ENCODE peak calls at places on chromosomes 12 and 14, in nine cellular contexts. One of them, this sample, is unnamed.

GRCh38 chr12:110338754-110339153 is 57.7 kb downstream of the ATP2A2 start:
- DNase-seq in stimulated activated CD8-positive, alpha-beta memory T cell treated with anti-CD3 and anti-CD28 coated beads, Interleukin-12 subunit alpha, Interleukin-12 subunit beta, amount 100 ng/mL, for 4 hours: no peak
- DNase-seq in stimulated activated CD4-positive, alpha-beta T cell treated with anti-CD3 and anti-CD28 coated beads, TNF-alpha, amount 100 ng/mL, for 1 hour: no peak
- DNase-seq in stimulated activated naive CD4-positive, alpha-beta T cell: no peak
- DNase-seq in AG04450: no peak
- DNase-seq in OCI-M1: peak; percentile 58
- DNase-seq in naive thymus-derived CD4-positive, alpha-beta T cell: no peak
- DNase-seq in A549: peak; percentile 49
- DNase-seq in activated gamma-delta T cell treated with anti-CD3 and anti-CD28 coated beads, Interleukin-2, amount 50 U/mL, for 16 hours: no peak
- DNase-seq in this sample: no peak

GRCh38 chr12:92208613-92209121 is 63.0 kb upstream of the BTG1 start:
- DNase-seq in naive thymus-derived CD4-positive, alpha-beta T cell: peak; percentile 56
- DNase-seq in activated gamma-delta T cell treated with anti-CD3 and anti-CD28 coated beads, Interleukin-2, amount 50 U/mL, for 16 hours: peak; percentile 28
- DNase-seq in A549: peak; percentile 26
- DNase-seq in OCI-M1: peak; percentile 29
- DNase-seq in stimulated activated CD8-positive, alpha-beta memory T cell treated with anti-CD3 and anti-CD28 coated beads, Interleukin-12 subunit alpha, Interleukin-12 subunit beta, amount 100 ng/mL, for 4 hours: no peak
- DNase-seq in AG04450: no peak
- DNase-seq in stimulated activated CD4-positive, alpha-beta T cell treated with anti-CD3 and anti-CD28 coated beads, TNF-alpha, amount 100 ng/mL, for 1 hour: no peak
- DNase-seq in stimulated activated naive CD4-positive, alpha-beta T cell: peak; percentile 50
- DNase-seq in this sample: peak; percentile 56

GRCh38 chr14:61438860-61439765 is 117.7 kb downstream of the PRKCH start:
- DNase-seq in OCI-M1: peak; percentile 33
- DNase-seq in naive thymus-derived CD4-positive, alpha-beta T cell: peak; percentile 27
- DNase-seq in activated gamma-delta T cell treated with anti-CD3 and anti-CD28 coated beads, Interleukin-2, amount 50 U/mL, for 16 hours: peak; percentile 24
- DNase-seq in AG04450: no peak
- DNase-seq in A549: peak; percentile 74
- DNase-seq in stimulated activated CD4-positive, alpha-beta T cell treated with anti-CD3 and anti-CD28 coated beads, TNF-alpha, amount 100 ng/mL, for 1 hour: no peak
- DNase-seq in stimulated activated CD8-positive, alpha-beta memory T cell treated with anti-CD3 and anti-CD28 coated beads, Interleukin-12 subunit alpha, Interleukin-12 subunit beta, amount 100 ng/mL, for 4 hours: no peak
- DNase-seq in stimulated activated naive CD4-positive, alpha-beta T cell: peak; percentile 12
- DNase-seq in this sample: peak; percentile 7

GRCh38 chr14:67815573-67816235 is 686 bp downstream of the ZFYVE26 start:
- DNase-seq in A549: no peak
- DNase-seq in stimulated activated CD8-positive, alpha-beta memory T cell treated with anti-CD3 and anti-CD28 coated beads, Interleukin-12 subunit alpha, Interleukin-12 subunit beta, amount 100 ng/mL, for 4 hours: no peak
- DNase-seq in naive thymus-derived CD4-positive, alpha-beta T cell: no peak
- DNase-seq in AG04450: no peak
- DNase-seq in stimulated activated naive CD4-positive, alpha-beta T cell: no peak
- DNase-seq in OCI-M1: peak; percentile 13
- DNase-seq in activated gamma-delta T cell treated with anti-CD3 and anti-CD28 coated beads, Interleukin-2, amount 50 U/mL, for 16 hours: no peak
- DNase-seq in stimulated activated CD4-positive, alpha-beta T cell treated with anti-CD3 and anti-CD28 coated beads, TNF-alpha, amount 100 ng/mL, for 1 hour: no peak
- DNase-seq in this sample: no peak

GRCh38 chr12:96880220-96880619 is 26.8 kb upstream of the NEDD1 start:
- DNase-seq in stimulated activated CD8-positive, alpha-beta memory T cell treated with anti-CD3 and anti-CD28 coated beads, Interleukin-12 subunit alpha, Interleukin-12 subunit beta, amount 100 ng/mL, for 4 hours: no peak
- DNase-seq in stimulated activated CD4-positive, alpha-beta T cell treated with anti-CD3 and anti-CD28 coated beads, TNF-alpha, amount 100 ng/mL, for 1 hour: no peak
- DNase-seq in activated gamma-delta T cell treated with anti-CD3 and anti-CD28 coated beads, Interleukin-2, amount 50 U/mL, for 16 hours: no peak
- DNase-seq in OCI-M1: peak; percentile 46
- DNase-seq in A549: no peak
- DNase-seq in naive thymus-derived CD4-positive, alpha-beta T cell: no peak
- DNase-seq in AG04450: no peak
- DNase-seq in stimulated activated naive CD4-positive, alpha-beta T cell: no peak
- DNase-seq in this sample: no peak

GRCh38 chr12:108564724-108565123 is 2.3 kb downstream of the ISCU start:
- DNase-seq in OCI-M1: peak; percentile 87
- DNase-seq in A549: no peak
- DNase-seq in stimulated activated CD4-positive, alpha-beta T cell treated with anti-CD3 and anti-CD28 coated beads, TNF-alpha, amount 100 ng/mL, for 1 hour: no peak
- DNase-seq in stimulated activated naive CD4-positive, alpha-beta T cell: no peak
- DNase-seq in naive thymus-derived CD4-positive, alpha-beta T cell: no peak
- DNase-seq in stimulated activated CD8-positive, alpha-beta memory T cell treated with anti-CD3 and anti-CD28 coated beads, Interleukin-12 subunit alpha, Interleukin-12 subunit beta, amount 100 ng/mL, for 4 hours: no peak
- DNase-seq in AG04450: no peak
- DNase-seq in activated gamma-delta T cell treated with anti-CD3 and anti-CD28 coated beads, Interleukin-2, amount 50 U/mL, for 16 hours: no peak
- DNase-seq in this sample: no peak

GRCh38 chr12:102592134-102592533 is 111.8 kb upstream of the IGF1 start:
- DNase-seq in naive thymus-derived CD4-positive, alpha-beta T cell: no peak
- DNase-seq in stimulated activated naive CD4-positive, alpha-beta T cell: no peak
- DNase-seq in stimulated activated CD8-positive, alpha-beta memory T cell treated with anti-CD3 and anti-CD28 coated beads, Interleukin-12 subunit alpha, Interleukin-12 subunit beta, amount 100 ng/mL, for 4 hours: no peak
- DNase-seq in AG04450: no peak
- DNase-seq in activated gamma-delta T cell treated with anti-CD3 and anti-CD28 coated beads, Interleukin-2, amount 50 U/mL, for 16 hours: no peak
- DNase-seq in A549: no peak
- DNase-seq in OCI-M1: no peak
- DNase-seq in stimulated activated CD4-positive, alpha-beta T cell treated with anti-CD3 and anti-CD28 coated beads, TNF-alpha, amount 100 ng/mL, for 1 hour: no peak
- DNase-seq in this sample: no peak

GRCh38 chr14:68526420-68527105 is 266.3 kb downstream of the ZFP36L1 start:
- DNase-seq in A549: no peak
- DNase-seq in AG04450: no peak
- DNase-seq in OCI-M1: no peak
- DNase-seq in activated gamma-delta T cell treated with anti-CD3 and anti-CD28 coated beads, Interleukin-2, amount 50 U/mL, for 16 hours: no peak
- DNase-seq in naive thymus-derived CD4-positive, alpha-beta T cell: no peak
- DNase-seq in stimulated activated CD4-positive, alpha-beta T cell treated with anti-CD3 and anti-CD28 coated beads, TNF-alpha, amount 100 ng/mL, for 1 hour: no peak
- DNase-seq in stimulated activated CD8-positive, alpha-beta memory T cell treated with anti-CD3 and anti-CD28 coated beads, Interleukin-12 subunit alpha, Interleukin-12 subunit beta, amount 100 ng/mL, for 4 hours: no peak
- DNase-seq in stimulated activated naive CD4-positive, alpha-beta T cell: no peak
- DNase-seq in this sample: no peak

GRCh38 chr12:99658950-99659349 is 11.4 kb downstream of the GARIN6 start:
- DNase-seq in stimulated activated CD4-positive, alpha-beta T cell treated with anti-CD3 and anti-CD28 coated beads, TNF-alpha, amount 100 ng/mL, for 1 hour: no peak
- DNase-seq in OCI-M1: peak; percentile 7
- DNase-seq in stimulated activated CD8-positive, alpha-beta memory T cell treated with anti-CD3 and anti-CD28 coated beads, Interleukin-12 subunit alpha, Interleukin-12 subunit beta, amount 100 ng/mL, for 4 hours: no peak
- DNase-seq in stimulated activated naive CD4-positive, alpha-beta T cell: no peak
- DNase-seq in activated gamma-delta T cell treated with anti-CD3 and anti-CD28 coated beads, Interleukin-2, amount 50 U/mL, for 16 hours: no peak
- DNase-seq in AG04450: no peak
- DNase-seq in A549: no peak
- DNase-seq in naive thymus-derived CD4-positive, alpha-beta T cell: no peak
- DNase-seq in this sample: no peak

GRCh38 chr14:55698051-55698450 is 118.0 kb downstream of the KTN1 start:
- DNase-seq in AG04450: no peak
- DNase-seq in OCI-M1: no peak
- DNase-seq in naive thymus-derived CD4-positive, alpha-beta T cell: no peak
- DNase-seq in stimulated activated CD8-positive, alpha-beta memory T cell treated with anti-CD3 and anti-CD28 coated beads, Interleukin-12 subunit alpha, Interleukin-12 subunit beta, amount 100 ng/mL, for 4 hours: no peak
- DNase-seq in stimulated activated CD4-positive, alpha-beta T cell treated with anti-CD3 and anti-CD28 coated beads, TNF-alpha, amount 100 ng/mL, for 1 hour: no peak
- DNase-seq in activated gamma-delta T cell treated with anti-CD3 and anti-CD28 coated beads, Interleukin-2, amount 50 U/mL, for 16 hours: no peak
- DNase-seq in A549: peak; percentile 8
- DNase-seq in stimulated activated naive CD4-positive, alpha-beta T cell: no peak
- DNase-seq in this sample: no peak

GRCh38 chr12:124992874-124993567 is 424 bp upstream of the BRI3BP start:
- DNase-seq in stimulated activated CD8-positive, alpha-beta memory T cell treated with anti-CD3 and anti-CD28 coated beads, Interleukin-12 subunit alpha, Interleukin-12 subunit beta, amount 100 ng/mL, for 4 hours: peak; percentile 63
- DNase-seq in AG04450: no peak
- DNase-seq in activated gamma-delta T cell treated with anti-CD3 and anti-CD28 coated beads, Interleukin-2, amount 50 U/mL, for 16 hours: peak; percentile 58
- DNase-seq in stimulated activated CD4-positive, alpha-beta T cell treated with anti-CD3 and anti-CD28 coated beads, TNF-alpha, amount 100 ng/mL, for 1 hour: peak; percentile 55
- DNase-seq in naive thymus-derived CD4-positive, alpha-beta T cell: peak; percentile 80
- DNase-seq in OCI-M1: peak; percentile 95
- DNase-seq in A549: peak; percentile 86
- DNase-seq in stimulated activated naive CD4-positive, alpha-beta T cell: peak; percentile 75
- DNase-seq in this sample: no peak

GRCh38 chr14:104316723-104317499 is 178.5 kb downstream of the KIF26A start:
- DNase-seq in stimulated activated naive CD4-positive, alpha-beta T cell: no peak
- DNase-seq in stimulated activated CD8-positive, alpha-beta memory T cell treated with anti-CD3 and anti-CD28 coated beads, Interleukin-12 subunit alpha, Interleukin-12 subunit beta, amount 100 ng/mL, for 4 hours: no peak
- DNase-seq in A549: no peak
- DNase-seq in stimulated activated CD4-positive, alpha-beta T cell treated with anti-CD3 and anti-CD28 coated beads, TNF-alpha, amount 100 ng/mL, for 1 hour: no peak
- DNase-seq in naive thymus-derived CD4-positive, alpha-beta T cell: no peak
- DNase-seq in activated gamma-delta T cell treated with anti-CD3 and anti-CD28 coated beads, Interleukin-2, amount 50 U/mL, for 16 hours: no peak
- DNase-seq in OCI-M1: no peak
- DNase-seq in AG04450: no peak
- DNase-seq in this sample: no peak

GRCh38 chr12:2503762-2504161 is 291.0 kb upstream of the FKBP4 start:
- DNase-seq in OCI-M1: no peak
- DNase-seq in stimulated activated CD8-positive, alpha-beta memory T cell treated with anti-CD3 and anti-CD28 coated beads, Interleukin-12 subunit alpha, Interleukin-12 subunit beta, amount 100 ng/mL, for 4 hours: no peak
- DNase-seq in naive thymus-derived CD4-positive, alpha-beta T cell: no peak
- DNase-seq in activated gamma-delta T cell treated with anti-CD3 and anti-CD28 coated beads, Interleukin-2, amount 50 U/mL, for 16 hours: no peak
- DNase-seq in A549: no peak
- DNase-seq in stimulated activated CD4-positive, alpha-beta T cell treated with anti-CD3 and anti-CD28 coated beads, TNF-alpha, amount 100 ng/mL, for 1 hour: no peak
- DNase-seq in AG04450: no peak
- DNase-seq in stimulated activated naive CD4-positive, alpha-beta T cell: no peak
- DNase-seq in this sample: no peak

GRCh38 chr12:116644806-116645205 is 85.6 kb downstream of the MAP1LC3B2 start:
- DNase-seq in activated gamma-delta T cell treated with anti-CD3 and anti-CD28 coated beads, Interleukin-2, amount 50 U/mL, for 16 hours: no peak
- DNase-seq in stimulated activated naive CD4-positive, alpha-beta T cell: no peak
- DNase-seq in A549: no peak
- DNase-seq in stimulated activated CD8-positive, alpha-beta memory T cell treated with anti-CD3 and anti-CD28 coated beads, Interleukin-12 subunit alpha, Interleukin-12 subunit beta, amount 100 ng/mL, for 4 hours: no peak
- DNase-seq in OCI-M1: no peak
- DNase-seq in AG04450: no peak
- DNase-seq in stimulated activated CD4-positive, alpha-beta T cell treated with anti-CD3 and anti-CD28 coated beads, TNF-alpha, amount 100 ng/mL, for 1 hour: no peak
- DNase-seq in naive thymus-derived CD4-positive, alpha-beta T cell: no peak
- DNase-seq in this sample: no peak

GRCh38 chr14:105636935-105637334 is 110.6 kb downstream of the TMEM121 start:
- DNase-seq in AG04450: no peak
- DNase-seq in OCI-M1: no peak
- DNase-seq in stimulated activated naive CD4-positive, alpha-beta T cell: no peak
- DNase-seq in naive thymus-derived CD4-positive, alpha-beta T cell: no peak
- DNase-seq in stimulated activated CD4-positive, alpha-beta T cell treated with anti-CD3 and anti-CD28 coated beads, TNF-alpha, amount 100 ng/mL, for 1 hour: no peak
- DNase-seq in stimulated activated CD8-positive, alpha-beta memory T cell treated with anti-CD3 and anti-CD28 coated beads, Interleukin-12 subunit alpha, Interleukin-12 subunit beta, amount 100 ng/mL, for 4 hours: no peak
- DNase-seq in activated gamma-delta T cell treated with anti-CD3 and anti-CD28 coated beads, Interleukin-2, amount 50 U/mL, for 16 hours: no peak
- DNase-seq in A549: no peak
- DNase-seq in this sample: no peak

GRCh38 chr14:70563869-70564268 is 29.1 kb upstream of the ADAM20 start:
- DNase-seq in A549: no peak
- DNase-seq in stimulated activated CD8-positive, alpha-beta memory T cell treated with anti-CD3 and anti-CD28 coated beads, Interleukin-12 subunit alpha, Interleukin-12 subunit beta, amount 100 ng/mL, for 4 hours: no peak
- DNase-seq in naive thymus-derived CD4-positive, alpha-beta T cell: no peak
- DNase-seq in stimulated activated CD4-positive, alpha-beta T cell treated with anti-CD3 and anti-CD28 coated beads, TNF-alpha, amount 100 ng/mL, for 1 hour: no peak
- DNase-seq in activated gamma-delta T cell treated with anti-CD3 and anti-CD28 coated beads, Interleukin-2, amount 50 U/mL, for 16 hours: no peak
- DNase-seq in stimulated activated naive CD4-positive, alpha-beta T cell: no peak
- DNase-seq in OCI-M1: no peak
- DNase-seq in AG04450: no peak
- DNase-seq in this sample: no peak

This sample was measured in AG09309.